ENCODE peak calls at places on chromosomes 4 and X, in six cellular contexts. One of them, this sample, is unnamed.
A peak's percentile ranks its signal among the peaks of the same experiment; 100 is the strongest.

GRCh38 chr4:82900335-82901128 is at the start of gene THAP9:
- DNase-seq in HT1080: peak; percentile 99
- DNase-seq in NB4: peak; percentile 99
- DNase-seq in HepG2: peak; percentile 98
- DNase-seq in GM20000: peak; percentile 93
- DNase-seq in GM13977: peak; percentile 93
- DNase-seq in this sample: peak; percentile 98

GRCh38 chr4:184320630-184321029 is 103.0 kb upstream of the ENPP6 start:
- DNase-seq in HepG2: no peak
- DNase-seq in NB4: no peak
- DNase-seq in GM13977: no peak
- DNase-seq in HT1080: no peak
- DNase-seq in GM20000: no peak
- DNase-seq in this sample: no peak

GRCh38 chr4:3373468-3373867 is 68.3 kb upstream of the HGFAC start:
- DNase-seq in HT1080: no peak
- DNase-seq in GM20000: no peak
- DNase-seq in NB4: no peak
- DNase-seq in HepG2: no peak
- DNase-seq in GM13977: no peak
- DNase-seq in this sample: no peak

GRCh38 chr4:90181644-90182043 is 54.5 kb downstream of the CCSER1 start:
- DNase-seq in HepG2: no peak
- DNase-seq in HT1080: peak; percentile 20
- DNase-seq in NB4: no peak
- DNase-seq in GM13977: no peak
- DNase-seq in GM20000: no peak
- DNase-seq in this sample: no peak

GRCh38 chrX:75038925-75039324 is 113.7 kb upstream of the NEXMIF start:
- DNase-seq in GM20000: peak; percentile 3
- DNase-seq in HepG2: peak; percentile 10
- DNase-seq in NB4: peak; percentile 59
- DNase-seq in GM13977: no peak
- DNase-seq in HT1080: no peak
- DNase-seq in this sample: no peak

GRCh38 chr4:174284181-174284886 is 623 bp downstream of the CEP44 start:
- DNase-seq in NB4: peak; percentile 9
- DNase-seq in GM20000: no peak
- DNase-seq in HepG2: peak; percentile 58
- DNase-seq in HT1080: peak; percentile 79
- DNase-seq in GM13977: no peak
- DNase-seq in this sample: no peak

GRCh38 chr4:26432419-26432818 is 57.9 kb downstream of the CCKAR start:
- DNase-seq in HepG2: no peak
- DNase-seq in GM20000: no peak
- DNase-seq in NB4: no peak
- DNase-seq in HT1080: no peak
- DNase-seq in GM13977: no peak
- DNase-seq in this sample: no peak

GRCh38 chr4:1382776-1383727 is 23.2 kb downstream of the NKX1-1 start:
- DNase-seq in GM13977: no peak
- DNase-seq in HepG2: no peak
- DNase-seq in HT1080: no peak
- DNase-seq in GM20000: no peak
- DNase-seq in NB4: no peak
- DNase-seq in this sample: no peak

GRCh38 chr4:1593038-1593417 is 91.1 kb downstream of the FAM53A start:
- DNase-seq in HT1080: no peak
- DNase-seq in NB4: no peak
- DNase-seq in GM20000: no peak
- DNase-seq in HepG2: no peak
- DNase-seq in GM13977: no peak
- DNase-seq in this sample: no peak

GRCh38 chrX:30865020-30865419 is 24.0 kb downstream of the TAB3 start:
- DNase-seq in HT1080: no peak
- DNase-seq in GM20000: peak; percentile 3
- DNase-seq in NB4: peak; percentile 16
- DNase-seq in GM13977: no peak
- DNase-seq in HepG2: peak; percentile 21
- DNase-seq in this sample: no peak

GRCh38 chrX:19670854-19671620 is 155.7 kb upstream of the MAP3K15 start:
- DNase-seq in GM20000: no peak
- DNase-seq in HT1080: peak; percentile 92
- DNase-seq in GM13977: no peak
- DNase-seq in NB4: no peak
- DNase-seq in HepG2: peak; percentile 79
- DNase-seq in this sample: no peak

GRCh38 chr4:80240976-80241375 is 25.5 kb upstream of the FGF5 start:
- DNase-seq in HT1080: peak; percentile 30
- DNase-seq in GM20000: no peak
- DNase-seq in NB4: no peak
- DNase-seq in HepG2: no peak
- DNase-seq in GM13977: no peak
- DNase-seq in this sample: no peak

GRCh38 chr4:173943547-173943946 is 339.9 kb downstream of the FBXO8 start:
- DNase-seq in GM20000: no peak
- DNase-seq in NB4: peak; percentile 2
- DNase-seq in HT1080: no peak
- DNase-seq in GM13977: no peak
- DNase-seq in HepG2: no peak
- DNase-seq in this sample: no peak

GRCh38 chrX:71632923-71633657 is 14.8 kb upstream of the CXCR3 start:
- DNase-seq in GM13977: no peak
- DNase-seq in HepG2: no peak
- DNase-seq in GM20000: no peak
- DNase-seq in NB4: no peak
- DNase-seq in HT1080: no peak
- DNase-seq in this sample: no peak

GRCh38 chrX:139692506-139692849 is 15.5 kb downstream of the MCF2 start:
- DNase-seq in HT1080: no peak
- DNase-seq in GM20000: no peak
- DNase-seq in NB4: no peak
- DNase-seq in HepG2: no peak
- DNase-seq in GM13977: no peak
- DNase-seq in this sample: no peak

GRCh38 chr4:150713251-150713650 is 131.3 kb downstream of the MAB21L2 start:
- DNase-seq in NB4: no peak
- DNase-seq in GM20000: no peak
- DNase-seq in GM13977: no peak
- DNase-seq in HepG2: no peak
- DNase-seq in HT1080: no peak
- DNase-seq in this sample: no peak

GRCh38 chr4:5365071-5366008 is 314.1 kb downstream of the STK32B start:
- DNase-seq in GM13977: no peak
- DNase-seq in GM20000: no peak
- DNase-seq in HepG2: peak; percentile 27
- DNase-seq in HT1080: peak; percentile 81
- DNase-seq in NB4: peak; percentile 19
- DNase-seq in this sample: no peak

GRCh38 chr4:181897935-181898334 is 345.3 kb upstream of the TENM3 start:
- DNase-seq in HT1080: peak; percentile 24
- DNase-seq in GM20000: no peak
- DNase-seq in NB4: no peak
- DNase-seq in GM13977: no peak
- DNase-seq in HepG2: no peak
- DNase-seq in this sample: no peak

GRCh38 chrX:28756647-28757046 is 169.4 kb downstream of the IL1RAPL1 start:
- DNase-seq in GM20000: no peak
- DNase-seq in HT1080: no peak
- DNase-seq in GM13977: no peak
- DNase-seq in HepG2: no peak
- DNase-seq in NB4: no peak
- DNase-seq in this sample: no peak

GRCh38 chrX:129932137-129932791 is 26.3 kb downstream of the UTP14A start:
- DNase-seq in HT1080: peak; percentile 38
- DNase-seq in GM20000: peak; percentile 94
- DNase-seq in GM13977: peak; percentile 93
- DNase-seq in NB4: peak; percentile 91
- DNase-seq in HepG2: peak; percentile 62
- DNase-seq in this sample: peak; percentile 66

GRCh38 chrX:63350551-63350950 is 581 bp downstream of the SPIN4 start:
- DNase-seq in HT1080: peak; percentile 13
- DNase-seq in GM20000: peak; percentile 11
- DNase-seq in GM13977: no peak
- DNase-seq in HepG2: peak; percentile 6
- DNase-seq in NB4: peak; percentile 52
- DNase-seq in this sample: no peak

GRCh38 chrX:113384628-113385027 is 544.0 kb upstream of the AMOT start:
- DNase-seq in NB4: no peak
- DNase-seq in HT1080: peak; percentile 73
- DNase-seq in GM20000: no peak
- DNase-seq in GM13977: no peak
- DNase-seq in HepG2: no peak
- DNase-seq in this sample: no peak

GRCh38 chr4:182807841-182808548 is 109.2 kb downstream of the DCTD start:
- DNase-seq in HT1080: no peak
- DNase-seq in GM20000: no peak
- DNase-seq in NB4: no peak
- DNase-seq in HepG2: no peak
- DNase-seq in GM13977: no peak
- DNase-seq in this sample: no peak

GRCh38 chr4:186942745-186943606 is 219.3 kb upstream of the FAT1 start:
- DNase-seq in HT1080: no peak
- DNase-seq in HepG2: no peak
- DNase-seq in GM20000: no peak
- DNase-seq in GM13977: no peak
- DNase-seq in NB4: no peak
- DNase-seq in this sample: no peak

GRCh38 chr4:152709675-152710438 is 30.1 kb upstream of the TMEM154 start:
- DNase-seq in GM13977: peak; percentile 56
- DNase-seq in HT1080: peak; percentile 32
- DNase-seq in GM20000: peak; percentile 32
- DNase-seq in HepG2: no peak
- DNase-seq in NB4: peak; percentile 43
- DNase-seq in this sample: no peak

GRCh38 chrX:129958814-129959492 is 23.5 kb upstream of the BCORL1 start:
- DNase-seq in NB4: no peak
- DNase-seq in GM20000: no peak
- DNase-seq in HepG2: no peak
- DNase-seq in GM13977: no peak
- DNase-seq in HT1080: no peak
- DNase-seq in this sample: no peak

GRCh38 chrX:51336584-51336983 is 4.0 kb downstream of the NUDT10 start:
- DNase-seq in HT1080: peak; percentile 2
- DNase-seq in HepG2: peak; percentile 13
- DNase-seq in GM13977: peak; percentile 54
- DNase-seq in NB4: peak; percentile 24
- DNase-seq in GM20000: peak; percentile 37
- DNase-seq in this sample: no peak